ENCODE peak calls at places on chromosomes 6 and 20, in ten cellular contexts. One of them, this sample, is unnamed. For H3K9me3, the result is how much of the 10 kb centered on the place peaks cover.

GRCh38 chr6:132161283-132161682 is 210.1 kb upstream of the CCN2 start:
- DNase-seq in MM.1S: peak
- DNase-seq in testis: no peak
- DNase-seq in ovary: no peak
- DNase-seq in AG04450: peak
- DNase-seq in fibroblast of lung: peak
- DNase-seq in prostate gland: no peak
- DNase-seq in right lobe of liver: no peak
- DNase-seq in endothelial cell of umbilical vein: peak
- DNase-seq in cardiac muscle cell: peak
- DNase-seq in this sample: no peak

GRCh38 chr6:4010682-4011081 is 68.3 kb downstream of the FAM217A start:
- DNase-seq in MM.1S: no peak
- DNase-seq in testis: no peak
- DNase-seq in ovary: no peak
- DNase-seq in AG04450: no peak
- DNase-seq in fibroblast of lung: no peak
- DNase-seq in prostate gland: no peak
- DNase-seq in right lobe of liver: no peak
- DNase-seq in endothelial cell of umbilical vein: no peak
- DNase-seq in cardiac muscle cell: no peak
- DNase-seq in this sample: no peak

GRCh38 chr6:6277418-6277817 is 43.0 kb downstream of the F13A1 start:
- DNase-seq in MM.1S: no peak
- DNase-seq in testis: no peak
- DNase-seq in ovary: no peak
- DNase-seq in AG04450: no peak
- DNase-seq in fibroblast of lung: peak
- DNase-seq in prostate gland: no peak
- DNase-seq in right lobe of liver: no peak
- DNase-seq in endothelial cell of umbilical vein: no peak
- DNase-seq in cardiac muscle cell: no peak
- DNase-seq in this sample: no peak

GRCh38 chr6:50791900-50792508 is 26.7 kb upstream of the TFAP2B start:
- DNase-seq in MM.1S: peak
- DNase-seq in testis: peak
- DNase-seq in ovary: no peak
- DNase-seq in AG04450: no peak
- DNase-seq in fibroblast of lung: peak
- DNase-seq in prostate gland: no peak
- DNase-seq in right lobe of liver: no peak
- DNase-seq in endothelial cell of umbilical vein: peak
- DNase-seq in cardiac muscle cell: peak
- DNase-seq in this sample: no peak

GRCh38 chr20:63522981-63523611 is 2.5 kb downstream of the PPDPF start:
- DNase-seq in MM.1S: no peak
- DNase-seq in testis: no peak
- DNase-seq in ovary: peak
- DNase-seq in AG04450: no peak
- DNase-seq in fibroblast of lung: no peak
- DNase-seq in prostate gland: no peak
- DNase-seq in right lobe of liver: peak
- DNase-seq in endothelial cell of umbilical vein: no peak
- DNase-seq in cardiac muscle cell: no peak
- DNase-seq in this sample: peak

GRCh38 chr20:35306931-35307517 is 14.8 kb upstream of the FAM83C start:
- DNase-seq in MM.1S: peak
- DNase-seq in testis: peak
- DNase-seq in ovary: no peak
- DNase-seq in AG04450: no peak
- DNase-seq in fibroblast of lung: peak
- DNase-seq in prostate gland: no peak
- DNase-seq in right lobe of liver: no peak
- DNase-seq in endothelial cell of umbilical vein: peak
- DNase-seq in cardiac muscle cell: peak
- DNase-seq in this sample: no peak

GRCh38 chr20:47328841-47329448 is 27.6 kb downstream of the ZMYND8 start:
- DNase-seq in MM.1S: no peak
- DNase-seq in testis: no peak
- DNase-seq in ovary: no peak
- DNase-seq in AG04450: no peak
- DNase-seq in fibroblast of lung: no peak
- DNase-seq in prostate gland: peak
- DNase-seq in right lobe of liver: peak
- DNase-seq in endothelial cell of umbilical vein: no peak
- DNase-seq in cardiac muscle cell: no peak
- DNase-seq in this sample: no peak

GRCh38 chr6:73558624-73559398 is 38.0 kb upstream of the EEF1A1 start:
- DNase-seq in MM.1S: no peak
- DNase-seq in testis: no peak
- DNase-seq in ovary: no peak
- DNase-seq in AG04450: no peak
- DNase-seq in fibroblast of lung: no peak
- DNase-seq in prostate gland: no peak
- DNase-seq in right lobe of liver: no peak
- DNase-seq in endothelial cell of umbilical vein: no peak
- DNase-seq in cardiac muscle cell: no peak
- DNase-seq in this sample: no peak

GRCh38 chr6:144954241-144954556 is 669.1 kb downstream of the UTRN start:
- DNase-seq in MM.1S: no peak
- DNase-seq in testis: no peak
- DNase-seq in ovary: no peak
- DNase-seq in AG04450: no peak
- DNase-seq in fibroblast of lung: no peak
- DNase-seq in prostate gland: no peak
- DNase-seq in right lobe of liver: no peak
- DNase-seq in endothelial cell of umbilical vein: no peak
- DNase-seq in cardiac muscle cell: no peak
- DNase-seq in this sample: no peak

GRCh38 chr6:144953552-144954240 is 668.6 kb downstream of the UTRN start:
- DNase-seq in MM.1S: no peak
- DNase-seq in testis: no peak
- DNase-seq in ovary: no peak
- DNase-seq in AG04450: no peak
- DNase-seq in fibroblast of lung: peak
- DNase-seq in prostate gland: no peak
- DNase-seq in right lobe of liver: no peak
- DNase-seq in endothelial cell of umbilical vein: no peak
- DNase-seq in cardiac muscle cell: no peak
- DNase-seq in this sample: no peak

GRCh38 chr6:144951730-144952437 is 666.7 kb downstream of the UTRN start:
- DNase-seq in MM.1S: no peak
- DNase-seq in testis: no peak
- DNase-seq in ovary: no peak
- DNase-seq in AG04450: no peak
- DNase-seq in fibroblast of lung: no peak
- DNase-seq in prostate gland: no peak
- DNase-seq in right lobe of liver: no peak
- DNase-seq in endothelial cell of umbilical vein: no peak
- DNase-seq in cardiac muscle cell: no peak
- DNase-seq in this sample: no peak

GRCh38 chr6:144955392-144955791 is 670.3 kb downstream of the UTRN start:
- DNase-seq in MM.1S: no peak
- DNase-seq in testis: no peak
- DNase-seq in ovary: no peak
- DNase-seq in AG04450: no peak
- DNase-seq in fibroblast of lung: no peak
- DNase-seq in prostate gland: no peak
- DNase-seq in right lobe of liver: no peak
- DNase-seq in endothelial cell of umbilical vein: no peak
- DNase-seq in cardiac muscle cell: no peak
- DNase-seq in this sample: no peak

GRCh38 chr6:144952456-144953240 is 667.5 kb downstream of the UTRN start:
- DNase-seq in MM.1S: no peak
- DNase-seq in testis: no peak
- DNase-seq in ovary: no peak
- DNase-seq in AG04450: no peak
- DNase-seq in fibroblast of lung: no peak
- DNase-seq in prostate gland: no peak
- DNase-seq in right lobe of liver: no peak
- DNase-seq in endothelial cell of umbilical vein: no peak
- DNase-seq in cardiac muscle cell: no peak
- DNase-seq in this sample: no peak
- TF ChIP-seq CTCF in MM.1S: no peak
- TF ChIP-seq CTCF in testis: no peak
- TF ChIP-seq CTCF in ovary: no peak
- TF ChIP-seq CTCF in AG04450: no peak
- TF ChIP-seq CTCF in fibroblast of lung: no peak
- TF ChIP-seq CTCF in prostate gland: no peak
- TF ChIP-seq CTCF in right lobe of liver: no peak
- TF ChIP-seq CTCF in endothelial cell of umbilical vein: no peak
- TF ChIP-seq CTCF in cardiac muscle cell: no peak
- TF ChIP-seq CTCF in this sample: no peak

GRCh38 chr6:165559632-165560031 is 103.4 kb downstream of the PDE10A start:
- DNase-seq in MM.1S: no peak
- DNase-seq in testis: no peak
- DNase-seq in ovary: no peak
- DNase-seq in AG04450: no peak
- DNase-seq in fibroblast of lung: no peak
- DNase-seq in prostate gland: no peak
- DNase-seq in right lobe of liver: no peak
- DNase-seq in endothelial cell of umbilical vein: no peak
- DNase-seq in cardiac muscle cell: no peak
- DNase-seq in this sample: no peak

GRCh38 chr6:165557674-165558073 is 105.4 kb downstream of the PDE10A start:
- DNase-seq in MM.1S: no peak
- DNase-seq in testis: no peak
- DNase-seq in ovary: no peak
- DNase-seq in AG04450: no peak
- DNase-seq in fibroblast of lung: no peak
- DNase-seq in prostate gland: no peak
- DNase-seq in right lobe of liver: no peak
- DNase-seq in endothelial cell of umbilical vein: peak
- DNase-seq in cardiac muscle cell: no peak
- DNase-seq in this sample: no peak

GRCh38 chr6:165566088-165566828 is 96.8 kb downstream of the PDE10A start:
- DNase-seq in MM.1S: no peak
- DNase-seq in testis: no peak
- DNase-seq in ovary: no peak
- DNase-seq in AG04450: no peak
- DNase-seq in fibroblast of lung: no peak
- DNase-seq in prostate gland: no peak
- DNase-seq in right lobe of liver: no peak
- DNase-seq in endothelial cell of umbilical vein: no peak
- DNase-seq in cardiac muscle cell: no peak
- DNase-seq in this sample: no peak

GRCh38 chr6:165568326-165568725 is 94.7 kb downstream of the PDE10A start:
- DNase-seq in MM.1S: no peak
- DNase-seq in testis: peak
- DNase-seq in ovary: no peak
- DNase-seq in AG04450: no peak
- DNase-seq in fibroblast of lung: no peak
- DNase-seq in prostate gland: no peak
- DNase-seq in right lobe of liver: no peak
- DNase-seq in endothelial cell of umbilical vein: no peak
- DNase-seq in cardiac muscle cell: no peak
- DNase-seq in this sample: no peak

DNA sequence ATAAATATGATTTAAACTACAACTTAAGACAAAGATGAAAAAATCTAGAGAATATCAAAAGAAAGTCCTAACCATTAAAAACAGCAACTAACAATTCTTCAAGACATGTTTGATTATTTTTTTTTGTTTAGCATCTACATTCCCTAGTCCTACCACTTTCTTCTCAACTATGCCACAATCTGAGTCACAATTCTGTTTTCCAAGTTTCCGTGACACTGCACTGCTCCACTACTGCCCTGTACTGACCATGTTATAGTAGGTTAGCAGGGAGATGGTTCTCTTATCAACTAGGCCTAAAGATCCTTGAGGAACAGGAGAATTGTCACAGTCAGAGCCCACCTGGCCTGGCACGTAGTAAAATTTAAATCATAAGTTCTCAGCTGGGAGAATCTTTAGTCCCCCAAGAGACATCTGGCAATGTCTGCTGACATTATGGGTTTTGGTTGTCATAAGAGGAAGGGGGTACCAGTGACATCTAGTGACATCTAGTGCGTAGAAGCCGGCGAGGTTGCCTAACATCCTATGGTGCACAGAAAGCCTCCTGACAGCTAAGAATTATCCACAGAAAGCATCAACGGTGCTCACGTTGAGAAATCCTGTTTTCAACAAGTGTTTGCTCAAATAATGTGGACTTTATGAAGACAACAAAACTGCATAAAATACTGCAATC is 100.5 kb downstream of the PDE10A start:
- DNase-seq in MM.1S: no peak
- DNase-seq in testis: no peak
- DNase-seq in ovary: no peak
- DNase-seq in AG04450: no peak
- DNase-seq in fibroblast of lung: no peak
- DNase-seq in prostate gland: no peak
- DNase-seq in right lobe of liver: no peak
- DNase-seq in endothelial cell of umbilical vein: no peak
- DNase-seq in cardiac muscle cell: no peak
- DNase-seq in this sample: no peak
- H3K9me3 ChIP-seq in MM.1S: under half
- H3K9me3 ChIP-seq in testis: under half
- H3K9me3 ChIP-seq in ovary: under half
- H3K9me3 ChIP-seq in AG04450: under half
- H3K9me3 ChIP-seq in fibroblast of lung: under half
- H3K9me3 ChIP-seq in prostate gland: under half
- H3K9me3 ChIP-seq in right lobe of liver: under half
- H3K9me3 ChIP-seq in endothelial cell of umbilical vein: under half
- H3K9me3 ChIP-seq in cardiac muscle cell: under half
- H3K9me3 ChIP-seq in this sample: under half

GRCh38 chr20:3933126-3933684 is 44.0 kb downstream of the PANK2 start:
- DNase-seq in MM.1S: no peak
- DNase-seq in testis: no peak
- DNase-seq in ovary: no peak
- DNase-seq in AG04450: no peak
- DNase-seq in fibroblast of lung: no peak
- DNase-seq in prostate gland: no peak
- DNase-seq in right lobe of liver: no peak
- DNase-seq in endothelial cell of umbilical vein: no peak
- DNase-seq in cardiac muscle cell: no peak
- DNase-seq in this sample: no peak

GRCh38 chr20:3930265-3931206 is 41.3 kb downstream of the PANK2 start:
- DNase-seq in MM.1S: no peak
- DNase-seq in testis: no peak
- DNase-seq in ovary: no peak
- DNase-seq in AG04450: no peak
- DNase-seq in fibroblast of lung: no peak
- DNase-seq in prostate gland: no peak
- DNase-seq in right lobe of liver: no peak
- DNase-seq in endothelial cell of umbilical vein: no peak
- DNase-seq in cardiac muscle cell: no peak
- DNase-seq in this sample: no peak

GRCh38 chr20:3934628-3935027 is 45.4 kb downstream of the PANK2 start:
- DNase-seq in MM.1S: no peak
- DNase-seq in testis: no peak
- DNase-seq in ovary: no peak
- DNase-seq in AG04450: no peak
- DNase-seq in fibroblast of lung: no peak
- DNase-seq in prostate gland: no peak
- DNase-seq in right lobe of liver: no peak
- DNase-seq in endothelial cell of umbilical vein: no peak
- DNase-seq in cardiac muscle cell: no peak
- DNase-seq in this sample: no peak

GRCh38 chr20:3931664-3932063 is 42.5 kb downstream of the PANK2 start:
- DNase-seq in MM.1S: no peak
- DNase-seq in testis: no peak
- DNase-seq in ovary: no peak
- DNase-seq in AG04450: no peak
- DNase-seq in fibroblast of lung: peak
- DNase-seq in prostate gland: no peak
- DNase-seq in right lobe of liver: no peak
- DNase-seq in endothelial cell of umbilical vein: no peak
- DNase-seq in cardiac muscle cell: no peak
- DNase-seq in this sample: no peak

DNA sequence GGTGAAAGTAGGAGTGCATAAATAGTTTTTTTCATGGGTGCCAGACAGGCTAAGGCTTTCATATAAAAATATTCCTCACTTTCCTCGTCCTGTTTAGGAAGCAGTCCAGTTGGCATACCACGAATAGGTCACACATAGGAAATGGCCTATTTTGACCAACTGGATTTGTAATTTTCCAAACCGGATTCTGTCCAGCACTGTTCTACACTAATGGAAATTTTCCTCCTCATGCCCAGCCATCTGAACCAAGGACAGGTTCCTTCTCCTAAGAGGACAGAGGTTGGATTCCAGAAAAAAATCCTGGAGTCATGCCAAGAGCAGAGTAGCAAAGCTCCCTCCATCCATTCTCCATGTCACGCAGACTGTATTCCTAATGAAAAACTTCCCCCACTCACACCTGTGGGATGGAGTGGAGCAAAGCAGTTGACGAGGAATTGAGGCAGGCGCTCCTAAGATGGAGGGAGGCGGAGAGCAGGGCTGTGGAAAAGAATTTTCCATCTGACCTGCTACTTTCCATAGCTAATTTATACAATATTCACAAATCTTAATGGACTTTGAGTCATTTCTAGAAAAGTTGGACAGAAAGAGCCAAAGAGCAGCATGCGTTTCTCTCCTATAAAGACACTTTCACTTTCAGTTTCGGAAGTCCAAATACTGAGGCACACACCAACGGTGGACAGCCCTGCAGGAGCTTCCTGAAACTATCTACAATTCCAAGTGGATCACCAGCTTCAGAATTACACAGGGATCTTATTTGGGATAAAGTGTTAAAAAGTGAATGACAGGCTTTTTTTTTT is 43.3 kb downstream of the PANK2 start:
- DNase-seq in MM.1S: peak
- DNase-seq in testis: no peak
- DNase-seq in ovary: no peak
- DNase-seq in AG04450: no peak
- DNase-seq in fibroblast of lung: no peak
- DNase-seq in prostate gland: no peak
- DNase-seq in right lobe of liver: no peak
- DNase-seq in endothelial cell of umbilical vein: peak
- DNase-seq in cardiac muscle cell: peak
- DNase-seq in this sample: no peak
- H3K27ac ChIP-seq in MM.1S: no peak
- H3K27ac ChIP-seq in testis: peak
- H3K27ac ChIP-seq in ovary: peak
- H3K27ac ChIP-seq in AG04450: no peak
- H3K27ac ChIP-seq in fibroblast of lung: peak
- H3K27ac ChIP-seq in prostate gland: peak
- H3K27ac ChIP-seq in right lobe of liver: peak
- H3K27ac ChIP-seq in endothelial cell of umbilical vein: peak
- H3K27ac ChIP-seq in cardiac muscle cell: no peak
- H3K27ac ChIP-seq in this sample: peak

DNA sequence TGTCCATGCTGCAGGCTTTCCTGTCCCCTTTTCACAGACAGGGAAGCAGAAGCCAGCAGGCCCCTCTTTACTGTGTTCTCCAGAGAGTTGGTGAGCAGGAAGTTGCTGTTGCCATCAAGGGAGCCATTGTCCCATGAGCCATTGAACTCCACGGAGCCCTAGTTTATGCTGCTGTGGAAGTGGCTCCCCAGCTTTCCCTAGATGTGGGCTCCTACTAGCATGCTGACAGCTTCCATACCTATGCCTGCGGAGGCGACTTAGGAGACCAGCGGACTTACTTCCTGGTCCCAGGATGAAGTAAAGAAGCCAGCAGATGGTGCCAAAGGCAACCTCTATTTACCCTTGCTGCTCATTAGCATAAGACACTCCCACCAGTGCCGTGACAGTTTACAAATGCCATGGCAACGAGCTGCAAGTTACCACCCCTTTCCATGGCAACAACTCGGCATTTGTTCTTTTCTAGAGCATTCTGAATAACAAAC is 30.8 kb upstream of the FKBP1A start:
- DNase-seq in MM.1S: peak
- DNase-seq in testis: no peak
- DNase-seq in ovary: no peak
- DNase-seq in AG04450: no peak
- DNase-seq in fibroblast of lung: peak
- DNase-seq in prostate gland: peak
- DNase-seq in right lobe of liver: no peak
- DNase-seq in endothelial cell of umbilical vein: peak
- DNase-seq in cardiac muscle cell: peak
- DNase-seq in this sample: no peak
- TF ChIP-seq CTCF in MM.1S: no peak
- TF ChIP-seq CTCF in testis: no peak
- TF ChIP-seq CTCF in ovary: no peak
- TF ChIP-seq CTCF in AG04450: peak
- TF ChIP-seq CTCF in fibroblast of lung: peak
- TF ChIP-seq CTCF in prostate gland: no peak
- TF ChIP-seq CTCF in right lobe of liver: no peak
- TF ChIP-seq CTCF in endothelial cell of umbilical vein: no peak
- TF ChIP-seq CTCF in cardiac muscle cell: peak
- TF ChIP-seq CTCF in this sample: no peak

This sample was measured in spleen.